ENCODE peak calls at places on chromosomes 12 and 14, in five cellular contexts. F is heart right ventricle, K is fibroblast of lung, G is A549, C is heart left ventricle. I is an unnamed sample.

GRCh38 chr12:93725531-93725930 is 48.4 kb downstream of the CRADD start:
- DNase-seq in F (no peak), K (no peak), G (no peak), C (no peak), I (no peak)

GRCh38 chr14:42391146-42391821 is 784.6 kb downstream of the LRFN5 start:
- DNase-seq in F (no peak), K (no peak), G (no peak), C (no peak), I (no peak)

GRCh38 chr12:51017452-51017851 is 8.7 kb downstream of the SLC11A2 start:
- DNase-seq in F (no peak), K (no peak), G (no peak), C (no peak), I (no peak)

GRCh38 chr12:56694161-56694560 is 6.1 kb upstream of the PTGES3 start:
- DNase-seq in F (no peak), K (no peak), G (no peak), C (no peak), I (no peak)

GRCh38 chr12:71582925-71583324 is 80.7 kb downstream of the ZFC3H1 start:
- DNase-seq in F (no peak), K (no peak), G (no peak), C (no peak), I (no peak)

GRCh38 chr14:105150026-105150367 is 18.6 kb downstream of the JAG2 start:
- DNase-seq in F (no peak), K (no peak), G (no peak), C (no peak), I (no peak)

GRCh38 chr14:20381341-20381740 is 32.0 kb downstream of the TEP1 start:
- DNase-seq in F (no peak), K (no peak), G (no peak), C (no peak), I (no peak)

GRCh38 chr12:77947326-77947725 is 116.6 kb downstream of the NAV3 start:
- DNase-seq in F (no peak), K (peak; percentile 81), G (peak; percentile 22), C (no peak), I (peak; percentile 62)

GRCh38 chr12:77362871-77363270 is 297.5 kb upstream of the E2F7 start:
- DNase-seq in F (no peak), K (no peak), G (no peak), C (no peak), I (no peak)

GRCh38 chr12:124518051-124518932 is 49.1 kb downstream of the NCOR2 start:
- DNase-seq in F (peak; percentile 99), K (peak; percentile 100), G (peak; percentile 98), C (peak; percentile 98), I (peak; percentile 99)

GRCh38 chr14:30297856-30298255 is 261.1 kb upstream of the G2E3 start:
- DNase-seq in F (no peak), K (no peak), G (no peak), C (no peak), I (no peak)

GRCh38 chr12:116539905-116540482 is 19.2 kb upstream of the MAP1LC3B2 start:
- DNase-seq in F (no peak), K (peak; percentile 65), G (no peak), C (no peak), I (peak; percentile 81)

GRCh38 chr12:118371354-118372282 is 1.1 kb downstream of the TAOK3 start:
- DNase-seq in F (peak; percentile 19), K (peak; percentile 22), G (peak; percentile 36), C (peak; percentile 76), I (no peak)

GRCh38 chr14:81435048-81435577 is 35.0 kb upstream of the STON2 start:
- DNase-seq in F (no peak), K (no peak), G (no peak), C (no peak), I (no peak)

GRCh38 chr14:81436296-81437138 is 36.4 kb upstream of the STON2 start:
- DNase-seq in F (peak; percentile 65), K (peak; percentile 59), G (peak; percentile 58), C (peak; percentile 88), I (peak; percentile 47)

GRCh38 chr14:81440041-81440440 is 39.9 kb upstream of the STON2 start:
- DNase-seq in F (no peak), K (no peak), G (no peak), C (no peak), I (no peak)

GRCh38 chr14:81435578-81436295 is 35.6 kb upstream of the STON2 start:
- DNase-seq in F (peak; percentile 31), K (peak; percentile 44), G (peak; percentile 26), C (peak; percentile 70), I (no peak)

DNA sequence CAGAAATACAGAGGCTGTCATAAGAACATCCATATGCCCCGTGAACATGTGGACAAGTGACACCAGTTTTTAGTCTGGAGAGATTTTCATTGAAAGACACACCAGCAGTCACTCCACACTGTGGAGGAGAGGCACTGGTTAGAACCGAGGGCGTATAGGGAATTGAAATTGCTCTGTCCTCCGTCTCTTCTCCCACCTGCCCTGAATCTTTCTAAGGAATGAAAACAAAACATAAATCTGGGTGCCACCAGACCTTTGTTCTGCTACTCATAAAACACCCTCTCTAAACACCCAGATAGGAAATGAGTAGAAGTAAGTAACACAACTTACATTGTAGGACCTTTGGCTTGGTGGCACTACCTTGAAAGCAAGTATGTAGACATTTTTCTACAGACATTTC is 37.1 kb upstream of the STON2 start:
- DNase-seq in F (no peak), K (no peak), G (no peak), C (no peak), I (no peak)
- H3K4me3 ChIP-seq in F (no peak overlapping the region), K (no peak overlapping the region), G (no peak overlapping the region), C (no peak overlapping the region), I (no peak overlapping the region)

GRCh38 chr12:64825143-64826011 is 930 bp downstream of the TBC1D30 start:
- DNase-seq in F (no peak), K (no peak), G (no peak), C (no peak), I (no peak)

GRCh38 chr12:64828713-64829112 is 4.3 kb downstream of the TBC1D30 start:
- DNase-seq in F (no peak), K (no peak), G (no peak), C (no peak), I (no peak)

GRCh38 chr12:64824500-64825142 is at the start of gene TBC1D30:
- DNase-seq in F (no peak), K (peak; percentile 22), G (no peak), C (peak; percentile 59), I (no peak)

GRCh38 chr12:64824130-64824499 is 332 bp upstream of the TBC1D30 start:
- DNase-seq in F (no peak), K (no peak), G (no peak), C (no peak), I (no peak)

GRCh38 chr12:64826234-64826633 is 1.8 kb downstream of the TBC1D30 start:
- DNase-seq in F (peak; percentile 53), K (peak; percentile 59), G (no peak), C (peak; percentile 78), I (peak; percentile 56)
- H3K4me3 ChIP-seq in F (no peak overlapping the region), K (no peak overlapping the region), G (no peak overlapping the region), C (no peak overlapping the region), I (no peak overlapping the region)

GRCh38 chr12:67918441-67918840 is 70.8 kb upstream of the IFNG-AS1 start:
- DNase-seq in F (no peak), K (no peak), G (no peak), C (no peak), I (no peak)
- H3K4me3 ChIP-seq in F (no peak overlapping the region), K (no peak overlapping the region), G (no peak overlapping the region), C (no peak overlapping the region), I (no peak overlapping the region)

GRCh38 chr12:114397978-114398881 is 7.7 kb downstream of the TBX5 start:
- DNase-seq in F (no peak), K (no peak), G (no peak), C (no peak), I (no peak)
- H3K4me3 ChIP-seq in F (no peak overlapping the region), K (peak overlapping the region; percentile 50), G (no peak overlapping the region), C (no peak overlapping the region), I (no peak overlapping the region)

DNA sequence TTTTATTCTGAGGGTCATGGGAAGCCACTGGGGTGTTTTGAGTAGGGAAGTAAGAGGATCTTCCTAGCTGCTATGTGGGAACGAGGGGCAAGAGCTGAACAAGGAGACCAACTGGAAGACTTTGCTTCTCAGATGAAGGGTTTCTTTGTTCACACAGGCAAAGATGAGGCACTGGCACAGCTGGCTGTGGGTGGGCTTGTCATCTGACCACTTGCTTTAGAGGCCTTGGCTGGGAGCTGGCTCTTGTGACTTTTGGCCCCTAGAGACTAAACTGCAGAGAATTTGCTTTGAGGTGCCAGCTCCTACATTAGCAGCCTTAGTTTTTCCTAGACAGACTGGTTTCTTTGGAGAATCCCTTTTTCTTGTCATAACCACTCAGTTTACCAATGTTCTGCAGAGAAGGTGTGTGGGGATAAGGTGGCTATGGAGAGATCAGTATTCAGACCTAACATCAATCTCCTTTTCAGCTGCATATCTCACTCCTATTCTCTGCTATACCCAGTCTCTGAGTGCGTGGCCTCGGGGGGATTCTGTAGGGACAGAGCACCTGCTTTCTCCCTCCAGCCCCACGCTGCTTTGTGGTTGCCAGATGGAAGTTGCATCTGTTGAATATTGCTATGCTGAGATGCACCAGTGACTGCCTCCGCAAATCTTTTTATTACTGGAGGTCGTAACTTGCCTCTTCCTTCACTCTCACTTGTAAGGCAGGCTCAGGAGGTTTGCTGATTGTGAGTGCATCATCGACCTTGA is 12.7 kb downstream of the PPP2R5C start:
- DNase-seq in F (no peak), K (no peak), G (no peak), C (no peak), I (no peak)
- H3K4me3 ChIP-seq in F (no peak overlapping the region), K (no peak overlapping the region), G (no peak overlapping the region), C (no peak overlapping the region), I (no peak overlapping the region)

DNA sequence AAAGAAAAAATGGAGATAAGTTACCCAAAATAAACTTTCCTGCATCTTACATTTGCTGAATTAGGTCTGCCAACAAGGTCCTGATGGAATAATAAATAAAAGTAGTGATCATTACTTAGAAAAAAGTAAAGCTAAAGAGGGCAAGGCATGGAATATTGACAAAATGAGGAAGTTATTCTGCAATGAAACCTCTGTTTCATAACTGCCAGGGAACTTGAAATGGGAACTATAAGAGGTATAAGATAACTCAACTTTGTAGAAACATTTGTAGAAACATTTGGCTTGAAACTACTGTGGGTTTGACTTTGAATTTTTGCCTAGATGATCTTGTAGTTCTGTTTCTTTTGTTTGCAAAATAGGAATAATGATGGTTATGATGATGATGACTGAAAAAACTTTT is 18.7 kb upstream of the YBX3 start:
- DNase-seq in F (no peak), K (no peak), G (no peak), C (no peak), I (no peak)
- H3K4me3 ChIP-seq in F (no peak overlapping the region), K (no peak overlapping the region), G (no peak overlapping the region), C (no peak overlapping the region), I (no peak overlapping the region)

GRCh38 chr14:34157642-34158041 is 206.8 kb upstream of the EGLN3 start:
- DNase-seq in F (no peak), K (no peak), G (no peak), C (no peak), I (no peak)

GRCh38 chr14:34165847-34166340 is 215.0 kb upstream of the EGLN3 start:
- DNase-seq in F (no peak), K (no peak), G (no peak), C (no peak), I (no peak)

GRCh38 chr14:34161351-34162169 is 210.7 kb upstream of the EGLN3 start:
- DNase-seq in F (no peak), K (peak; percentile 23), G (no peak), C (no peak), I (peak; percentile 38)

GRCh38 chr14:34160619-34161018 is 209.7 kb upstream of the EGLN3 start:
- DNase-seq in F (no peak), K (no peak), G (no peak), C (no peak), I (no peak)
- H3K4me3 ChIP-seq in F (no peak overlapping the region), K (no peak overlapping the region), G (no peak overlapping the region), C (no peak overlapping the region), I (no peak overlapping the region)

I was measured in fibroblast of mammary gland.